ENCODE peak calls at places on chromosomes 6 and 20, in eight cellular contexts. U, E, T, P, O, K, F and S are unnamed samples. For H3K36me3, the result is how much of the 10 kb centered on the place peaks cover.

GRCh38 chr6:113894712-113895674 is 37.8 kb downstream of the MARCKS start:
- DNase-seq in U (no peak), E (no peak), T (no peak), P (no peak), O (no peak), K (no peak), F (no peak), S (no peak)

GRCh38 chr6:158991017-158991723 is 8.8 kb downstream of the RSPH3 start:
- DNase-seq in U (no peak), E (no peak), T (no peak), P (no peak), O (no peak), K (no peak), F (no peak), S (no peak)

GRCh38 chr6:39508513-39508912 is 186.0 kb upstream of the KCNK16 start:
- DNase-seq in U (peak), E (no peak), T (no peak), P (no peak), O (no peak), K (no peak), F (no peak), S (no peak)

GRCh38 chr6:49565855-49566254 is 15.4 kb downstream of the C6orf141 start:
- DNase-seq in U (no peak), E (peak), T (no peak), P (no peak), O (no peak), K (no peak), F (no peak), S (no peak)

GRCh38 chr6:31356946-31357466 is at the start of gene HLA-B:
- DNase-seq in U (peak), E (peak), T (peak), P (peak), O (no peak), K (peak), F (peak), S (peak)

GRCh38 chr6:29516108-29516507 is 28.4 kb upstream of the MAS1L start:
- DNase-seq in U (no peak), E (no peak), T (peak), P (no peak), O (no peak), K (peak), F (no peak), S (no peak)

GRCh38 chr20:24160563-24161355 is 172.2 kb upstream of the GGTLC1 start:
- DNase-seq in U (peak), E (no peak), T (no peak), P (no peak), O (peak), K (no peak), F (peak), S (no peak)

GRCh38 chr6:170006524-170007467 is 255.4 kb downstream of the ERMARD start:
- DNase-seq in U (peak), E (no peak), T (no peak), P (no peak), O (no peak), K (no peak), F (no peak), S (no peak)

GRCh38 chr20:63733117-63733516 is 3.3 kb upstream of the LIME1 start:
- DNase-seq in U (no peak), E (no peak), T (no peak), P (no peak), O (no peak), K (no peak), F (no peak), S (no peak)

GRCh38 chr6:27592481-27593199 is 119.7 kb upstream of the ZNF184 start:
- DNase-seq in U (peak), E (no peak), T (no peak), P (no peak), O (peak), K (no peak), F (no peak), S (no peak)

GRCh38 chr6:107653183-107653580 is 163.3 kb downstream of the SOBP start:
- DNase-seq in U (no peak), E (peak), T (no peak), P (no peak), O (peak), K (no peak), F (peak), S (no peak)

GRCh38 chr20:3672864-3673550 is 8.8 kb downstream of the ADAM33 start:
- DNase-seq in U (no peak), E (no peak), T (no peak), P (peak), O (no peak), K (no peak), F (no peak), S (no peak)

GRCh38 chr6:26472549-26473245 is 14.9 kb downstream of the BTN2A1 start:
- DNase-seq in U (no peak), E (no peak), T (no peak), P (no peak), O (no peak), K (no peak), F (no peak), S (no peak)

GRCh38 chr6:161261797-161262196 is 12.1 kb downstream of the AGPAT4 start:
- DNase-seq in U (no peak), E (no peak), T (no peak), P (no peak), O (no peak), K (no peak), F (no peak), S (no peak)

GRCh38 chr6:161266866-161267265 is 7.0 kb downstream of the AGPAT4 start:
- DNase-seq in U (no peak), E (no peak), T (no peak), P (no peak), O (no peak), K (no peak), F (no peak), S (no peak)

GRCh38 chr6:161265975-161266374 is 7.9 kb downstream of the AGPAT4 start:
- DNase-seq in U (no peak), E (no peak), T (no peak), P (no peak), O (no peak), K (no peak), F (no peak), S (no peak)

GRCh38 chr6:161265554-161265953 is 8.3 kb downstream of the AGPAT4 start:
- DNase-seq in U (no peak), E (no peak), T (no peak), P (no peak), O (no peak), K (no peak), F (no peak), S (no peak)

GRCh38 chr6:161264181-161264580 is 9.7 kb downstream of the AGPAT4 start:
- DNase-seq in U (no peak), E (no peak), T (no peak), P (no peak), O (no peak), K (no peak), F (no peak), S (no peak)
- H3K36me3 ChIP-seq in U (under half), E (under half), T (under half), P (under half), O (under half), K (under half), F (under half), S (under half)

GRCh38 chr6:111625511-111626331 is 20.0 kb upstream of the TRAF3IP2 start:
- DNase-seq in U (no peak), E (no peak), T (no peak), P (no peak), O (no peak), K (no peak), F (peak), S (no peak)
- H3K4me3 ChIP-seq in U (no peak), E (peak), T (no peak), P (peak), O (no peak), K (no peak), F (no peak), S (no peak)

GRCh38 chr6:32983964-32984638 is 15.7 kb downstream of the BRD2 start:
- DNase-seq in U (no peak), E (no peak), T (no peak), P (no peak), O (no peak), K (no peak), F (no peak), S (no peak)

GRCh38 chr6:32982702-32983492 is 14.5 kb downstream of the BRD2 start:
- DNase-seq in U (no peak), E (no peak), T (no peak), P (no peak), O (no peak), K (no peak), F (no peak), S (no peak)

GRCh38 chr6:32983493-32983848 is 15.1 kb downstream of the BRD2 start:
- DNase-seq in U (no peak), E (no peak), T (no peak), P (no peak), O (no peak), K (no peak), F (no peak), S (no peak)

GRCh38 chr6:32980488-32981038 is 12.2 kb downstream of the BRD2 start:
- DNase-seq in U (no peak), E (no peak), T (no peak), P (no peak), O (no peak), K (no peak), F (no peak), S (no peak)

DNA sequence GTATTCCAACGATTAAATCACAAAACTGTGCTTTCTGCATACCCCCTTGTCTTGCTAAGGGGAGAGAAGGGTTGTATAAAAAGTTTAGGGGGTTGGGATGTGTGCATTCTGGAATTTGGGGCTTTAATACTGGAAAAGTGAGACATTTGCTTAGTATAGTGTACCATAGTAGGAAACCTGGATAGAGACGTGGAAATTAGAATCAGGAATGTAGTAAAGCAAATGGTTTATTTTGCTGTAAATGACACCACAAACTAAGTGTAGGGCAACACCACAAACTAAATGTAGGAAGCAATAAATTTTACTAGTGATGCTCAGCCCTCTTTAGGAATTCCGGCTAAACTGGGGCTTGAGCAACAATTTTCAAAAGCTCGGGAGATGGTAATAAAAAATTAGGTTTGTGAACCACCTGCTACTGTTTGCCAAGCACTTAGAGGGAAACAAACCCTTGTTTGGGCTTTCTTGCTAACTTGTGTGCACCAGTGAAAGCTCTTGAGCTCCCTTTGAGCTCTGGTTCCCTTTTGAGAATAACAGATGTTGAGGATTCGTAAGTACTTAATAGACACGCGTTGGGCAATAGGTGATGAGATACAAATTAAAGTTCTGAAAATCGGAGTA is 13.8 kb downstream of the BRD2 start:
- DNase-seq in U (no peak), E (no peak), T (no peak), P (no peak), O (no peak), K (no peak), F (no peak), S (no peak)
- H3K36me3 ChIP-seq in U (under half), E (half or more), T (under half), P (under half), O (half or more), K (under half), F (half or more), S (under half)

GRCh38 chr20:43915209-43916072 is 789 bp downstream of the TOX2 start:
- DNase-seq in U (no peak), E (no peak), T (peak), P (no peak), O (no peak), K (no peak), F (peak), S (no peak)

GRCh38 chr20:43914697-43915208 is at the start of gene TOX2:
- DNase-seq in U (no peak), E (peak), T (peak), P (peak), O (peak), K (no peak), F (peak), S (no peak)

GRCh38 chr20:43917380-43917779 is 2.7 kb downstream of the TOX2 start:
- DNase-seq in U (no peak), E (no peak), T (no peak), P (no peak), O (no peak), K (no peak), F (no peak), S (no peak)

GRCh38 chr20:43916875-43917371 is 2.3 kb downstream of the TOX2 start:
- DNase-seq in U (no peak), E (no peak), T (no peak), P (no peak), O (no peak), K (no peak), F (no peak), S (no peak)

GRCh38 chr20:43916073-43916874 is 1.6 kb downstream of the TOX2 start:
- DNase-seq in U (no peak), E (no peak), T (no peak), P (no peak), O (peak), K (no peak), F (peak), S (no peak)
- H3K4me3 ChIP-seq in U (peak), E (peak), T (peak), P (peak), O (no peak), K (peak), F (peak), S (peak)

GRCh38 chr20:36806049-36806448 is 32.5 kb upstream of the DSN1 start:
- DNase-seq in U (no peak), E (no peak), T (no peak), P (no peak), O (no peak), K (no peak), F (no peak), S (no peak)
- H3K36me3 ChIP-seq in U (half or more), E (half or more), T (under half), P (half or more), O (half or more), K (under half), F (half or more), S (under half)

DNA sequence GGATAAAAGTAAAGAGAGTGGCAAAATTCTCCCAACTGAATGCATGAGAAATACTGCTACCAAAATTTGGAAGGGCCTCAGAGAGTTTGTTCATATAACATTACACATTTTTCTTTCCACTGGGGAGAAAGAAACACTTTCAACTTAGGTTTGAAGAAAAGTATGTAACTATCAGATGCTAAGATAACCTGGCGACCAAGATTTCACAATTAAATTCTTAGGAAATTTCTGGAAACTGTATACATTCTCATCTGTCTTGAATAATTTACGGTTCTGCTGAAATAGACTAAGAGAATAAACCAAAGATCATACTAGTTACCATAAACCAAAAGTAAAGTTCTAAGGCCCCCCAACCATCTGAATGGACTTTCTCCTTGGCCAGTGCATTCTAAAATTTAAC is 413.0 kb upstream of the RUNX2 start:
- DNase-seq in U (no peak), E (no peak), T (no peak), P (no peak), O (no peak), K (no peak), F (no peak), S (no peak)
- H3K4me3 ChIP-seq in U (no peak), E (no peak), T (no peak), P (no peak), O (no peak), K (no peak), F (no peak), S (no peak)